ENCODE peak calls at places on chromosome 17, in nine cellular contexts. K is PC-9, R is NCI-H460, X is cerebellar cortex, L is kidney tubule cell, E is A673, S is T-helper 17 cell, Z is cerebellar nuclear complex, T is HS-5. N is an unnamed sample.

GRCh38 chr17:69406906-69407305 is 7.6 kb upstream of the MAP2K6 start:
- DNase-seq in K (no peak), R (no peak), X (no peak), L (no peak), E (no peak), S (no peak), Z (no peak), T (no peak), N (no peak)

GRCh38 chr17:57916925-57917858 is 38.0 kb downstream of the CUEDC1 start:
- DNase-seq in K (no peak), R (no peak), X (no peak), L (peak; percentile 41), E (no peak), S (no peak), Z (no peak), T (no peak), N (no peak)

GRCh38 chr17:32267690-32268205 is 2.1 kb downstream of the RHBDL3 start:
- DNase-seq in K (peak; percentile 22), R (no peak), X (no peak), L (peak; percentile 40), E (no peak), S (no peak), Z (no peak), T (no peak), N (peak; percentile 51)

GRCh38 chr17:51147641-51148040 is 5.7 kb upstream of the NME1 start:
- DNase-seq in K (no peak), R (no peak), X (no peak), L (peak; percentile 21), E (no peak), S (no peak), Z (no peak), T (no peak), N (peak; percentile 16)

GRCh38 chr17:50199651-50200446 is 1.6 kb downstream of the COL1A1 start:
- DNase-seq in K (peak; percentile 92), R (peak; percentile 37), X (peak; percentile 58), L (peak; percentile 94), E (peak; percentile 94), S (peak; percentile 71), Z (no peak), T (no peak), N (peak; percentile 82)

GRCh38 chr17:40726919-40727318 is 23.4 kb upstream of the KRT24 start:
- DNase-seq in K (no peak), R (peak; percentile 5), X (peak; percentile 29), L (peak; percentile 28), E (no peak), S (no peak), Z (peak; percentile 0), T (no peak), N (no peak)

GRCh38 chr17:27663862-27664605 is 33.0 kb downstream of the LGALS9 start:
- DNase-seq in K (no peak), R (no peak), X (no peak), L (no peak), E (no peak), S (no peak), Z (no peak), T (no peak), N (no peak)

GRCh38 chr17:52064791-52065211 is 93.7 kb downstream of the CA10 start:
- DNase-seq in K (no peak), R (no peak), X (no peak), L (peak; percentile 77), E (no peak), S (no peak), Z (no peak), T (peak; percentile 20), N (no peak)

GRCh38 chr17:80927791-80928216 is 63.8 kb upstream of the CHMP6 start:
- DNase-seq in K (no peak), R (no peak), X (no peak), L (no peak), E (peak; percentile 14), S (no peak), Z (no peak), T (no peak), N (no peak)

GRCh38 chr17:7589891-7590611 is at the start of gene SOX15:
- DNase-seq in K (peak; percentile 88), R (no peak), X (peak; percentile 30), L (peak; percentile 70), E (no peak), S (no peak), Z (no peak), T (no peak), N (no peak)

GRCh38 chr17:39954876-39955275 is 7.9 kb upstream of the GSDMA start:
- DNase-seq in K (no peak), R (no peak), X (no peak), L (no peak), E (no peak), S (no peak), Z (no peak), T (no peak), N (no peak)

GRCh38 chr17:38325221-38325851 is 18.4 kb downstream of the GPR179 start:
- DNase-seq in K (no peak), R (no peak), X (no peak), L (peak; percentile 33), E (no peak), S (no peak), Z (no peak), T (no peak), N (no peak)

GRCh38 chr17:27976331-27976730 is 66.1 kb upstream of the NLK start:
- DNase-seq in K (no peak), R (no peak), X (no peak), L (peak; percentile 63), E (no peak), S (no peak), Z (no peak), T (no peak), N (no peak)

GRCh38 chr17:66682293-66682692 is 152.6 kb upstream of the CACNG5 start:
- DNase-seq in K (no peak), R (no peak), X (no peak), L (no peak), E (no peak), S (no peak), Z (no peak), T (no peak), N (no peak)

GRCh38 chr17:40313660-40314556 is 4.9 kb downstream of the RARA start:
- DNase-seq in K (no peak), R (no peak), X (no peak), L (peak; percentile 61), E (no peak), S (no peak), Z (no peak), T (no peak), N (no peak)

GRCh38 chr17:73017653-73018052 is 74.8 kb downstream of the SLC39A11 start:
- DNase-seq in K (no peak), R (no peak), X (no peak), L (peak; percentile 71), E (no peak), S (no peak), Z (no peak), T (peak; percentile 72), N (no peak)

GRCh38 chr17:48722924-48723554 is at the start of gene PRAC2:
- DNase-seq in K (no peak), R (no peak), X (peak; percentile 41), L (no peak), E (peak; percentile 95), S (no peak), Z (no peak), T (no peak), N (no peak)

GRCh38 chr17:57902117-57902799 is 52.4 kb upstream of the MRPS23 start:
- DNase-seq in K (no peak), R (no peak), X (no peak), L (peak; percentile 85), E (no peak), S (no peak), Z (no peak), T (no peak), N (no peak)

GRCh38 chr17:59810894-59811153 is 81.9 kb downstream of the TUBD1 start:
- DNase-seq in K (no peak), R (no peak), X (no peak), L (no peak), E (no peak), S (no peak), Z (no peak), T (no peak), N (no peak)

GRCh38 chr17:30920683-30921543 is 832 bp upstream of the ADAP2 start:
- DNase-seq in K (no peak), R (no peak), X (no peak), L (no peak), E (no peak), S (no peak), Z (no peak), T (no peak), N (no peak)

GRCh38 chr17:81486174-81486810 is 26.3 kb downstream of the ACTG1 start:
- DNase-seq in K (no peak), R (no peak), X (no peak), L (no peak), E (no peak), S (no peak), Z (no peak), T (no peak), N (no peak)

GRCh38 chr17:18259621-18260331 is 686 bp upstream of the MIEF2 start:
- DNase-seq in K (peak; percentile 85), R (no peak), X (peak; percentile 32), L (peak; percentile 94), E (no peak), S (no peak), Z (no peak), T (peak; percentile 65), N (no peak)

GRCh38 chr17:82180776-82181528 is 31.7 kb downstream of the CCDC57 start:
- DNase-seq in K (no peak), R (no peak), X (no peak), L (no peak), E (no peak), S (no peak), Z (no peak), T (no peak), N (no peak)

GRCh38 chr17:59427425-59427921 is 96.0 kb downstream of the YPEL2 start:
- DNase-seq in K (no peak), R (no peak), X (peak; percentile 29), L (peak; percentile 95), E (no peak), S (no peak), Z (no peak), T (peak; percentile 63), N (peak; percentile 23)

GRCh38 chr17:78857266-78857665 is 16.7 kb upstream of the USP36 start:
- DNase-seq in K (no peak), R (no peak), X (no peak), L (no peak), E (no peak), S (no peak), Z (no peak), T (no peak), N (no peak)

GRCh38 chr17:77140878-77141767 is at the start of gene SEC14L1:
- DNase-seq in K (peak; percentile 44), R (no peak), X (peak; percentile 87), L (peak; percentile 64), E (peak; percentile 46), S (no peak), Z (peak; percentile 47), T (no peak), N (peak; percentile 70)

GRCh38 chr17:78828470-78829185 is 12.0 kb downstream of the USP36 start:
- DNase-seq in K (no peak), R (peak; percentile 33), X (no peak), L (peak; percentile 60), E (peak; percentile 56), S (no peak), Z (no peak), T (no peak), N (no peak)

GRCh38 chr17:8504460-8505207 is 69.0 kb downstream of the NDEL1 start:
- DNase-seq in K (no peak), R (no peak), X (no peak), L (no peak), E (no peak), S (no peak), Z (no peak), T (no peak), N (no peak)

GRCh38 chr17:28211811-28212210 is 107.2 kb upstream of the TMEM97 start:
- DNase-seq in K (no peak), R (no peak), X (no peak), L (no peak), E (no peak), S (no peak), Z (no peak), T (no peak), N (no peak)

GRCh38 chr17:21249911-21250703 is 3.1 kb downstream of the NATD1 start:
- DNase-seq in K (no peak), R (no peak), X (peak; percentile 36), L (no peak), E (no peak), S (no peak), Z (no peak), T (no peak), N (no peak)